ENCODE peak calls at places on chromosomes 16 and 17, in five cellular contexts. One of them, this sample, is unnamed.

GRCh38 chr17:9032151-9032550 is 10.8 kb downstream of the NTN1 start:
- DNase-seq in mesenchymal stem cell: no peak
- DNase-seq in H1: no peak
- DNase-seq in trophoblast cell: no peak
- DNase-seq in H9: no peak
- DNase-seq in this sample: no peak

GRCh38 chr17:43772877-43773648 is 5.7 kb downstream of the DUSP3 start:
- DNase-seq in mesenchymal stem cell: no peak
- DNase-seq in H1: no peak
- DNase-seq in trophoblast cell: peak
- DNase-seq in H9: no peak
- DNase-seq in this sample: no peak

GRCh38 chr17:64170286-64170685 is 40.3 kb upstream of the ERN1 start:
- DNase-seq in mesenchymal stem cell: no peak
- DNase-seq in H1: no peak
- DNase-seq in trophoblast cell: no peak
- DNase-seq in H9: no peak
- DNase-seq in this sample: no peak

GRCh38 chr16:86681440-86681838 is 103.1 kb downstream of the FOXL1 start:
- DNase-seq in mesenchymal stem cell: no peak
- DNase-seq in H1: no peak
- DNase-seq in trophoblast cell: no peak
- DNase-seq in H9: no peak
- DNase-seq in this sample: no peak

GRCh38 chr17:77645441-77646430 is 312.8 kb upstream of the TNRC6C start:
- DNase-seq in mesenchymal stem cell: no peak
- DNase-seq in H1: no peak
- DNase-seq in trophoblast cell: no peak
- DNase-seq in H9: peak
- DNase-seq in this sample: no peak

GRCh38 chr17:19248923-19249574 is 11.9 kb downstream of the EPN2 start:
- DNase-seq in mesenchymal stem cell: peak
- DNase-seq in H1: no peak
- DNase-seq in trophoblast cell: peak
- DNase-seq in H9: no peak
- DNase-seq in this sample: no peak

GRCh38 chr17:68972119-68972704 is 17.0 kb upstream of the ABCA8 start:
- DNase-seq in mesenchymal stem cell: peak
- DNase-seq in H1: no peak
- DNase-seq in trophoblast cell: peak
- DNase-seq in H9: no peak
- DNase-seq in this sample: peak

GRCh38 chr16:3879887-3880564 is 487 bp downstream of the CREBBP start:
- DNase-seq in mesenchymal stem cell: peak
- DNase-seq in H1: no peak
- DNase-seq in trophoblast cell: peak
- DNase-seq in H9: peak
- DNase-seq in this sample: no peak

GRCh38 chr17:75814900-75815373 is 29.3 kb downstream of the UNC13D start:
- DNase-seq in mesenchymal stem cell: peak
- DNase-seq in H1: no peak
- DNase-seq in trophoblast cell: peak
- DNase-seq in H9: no peak
- DNase-seq in this sample: no peak
- H3K14ac ChIP-seq in mesenchymal stem cell: no peak
- H3K14ac ChIP-seq in H1: no peak
- H3K14ac ChIP-seq in trophoblast cell: peak
- H3K14ac ChIP-seq in H9: no peak
- H3K14ac ChIP-seq in this sample: peak

GRCh38 chr16:525123-525519 is 2.4 kb upstream of the CAPN15 start:
- DNase-seq in mesenchymal stem cell: no peak
- DNase-seq in H1: no peak
- DNase-seq in trophoblast cell: no peak
- DNase-seq in H9: no peak
- DNase-seq in this sample: no peak

GRCh38 chr16:523097-523741 is 4.3 kb upstream of the CAPN15 start:
- DNase-seq in mesenchymal stem cell: no peak
- DNase-seq in H1: no peak
- DNase-seq in trophoblast cell: no peak
- DNase-seq in H9: no peak
- DNase-seq in this sample: no peak

GRCh38 chr16:522320-523096 is 5.0 kb upstream of the CAPN15 start:
- DNase-seq in mesenchymal stem cell: no peak
- DNase-seq in H1: no peak
- DNase-seq in trophoblast cell: no peak
- DNase-seq in H9: no peak
- DNase-seq in this sample: no peak

GRCh38 chr16:525520-526180 is 1.9 kb upstream of the CAPN15 start:
- DNase-seq in mesenchymal stem cell: peak
- DNase-seq in H1: no peak
- DNase-seq in trophoblast cell: peak
- DNase-seq in H9: no peak
- DNase-seq in this sample: no peak

GRCh38 chr16:524274-525011 is 3.1 kb upstream of the CAPN15 start:
- DNase-seq in mesenchymal stem cell: no peak
- DNase-seq in H1: no peak
- DNase-seq in trophoblast cell: no peak
- DNase-seq in H9: no peak
- DNase-seq in this sample: no peak
- H2BK12ac ChIP-seq in mesenchymal stem cell: peak
- H2BK12ac ChIP-seq in H1: no peak
- H2BK12ac ChIP-seq in trophoblast cell: no peak
- H2BK12ac ChIP-seq in H9: no peak
- H2BK12ac ChIP-seq in this sample: no peak

GRCh38 chr16:67110136-67110847 is 551 bp downstream of the PHAF1 start:
- DNase-seq in mesenchymal stem cell: no peak
- DNase-seq in H1: no peak
- DNase-seq in trophoblast cell: peak
- DNase-seq in H9: no peak
- DNase-seq in this sample: no peak
- H3K14ac ChIP-seq in mesenchymal stem cell: peak
- H3K14ac ChIP-seq in H1: no peak
- H3K14ac ChIP-seq in trophoblast cell: peak
- H3K14ac ChIP-seq in H9: no peak
- H3K14ac ChIP-seq in this sample: peak

GRCh38 chr16:84029297-84030096 is 13.1 kb downstream of the SLC38A8 start:
- DNase-seq in mesenchymal stem cell: no peak
- DNase-seq in H1: no peak
- DNase-seq in trophoblast cell: no peak
- DNase-seq in H9: no peak
- DNase-seq in this sample: no peak

GRCh38 chr16:84034516-84034915 is 8.1 kb downstream of the SLC38A8 start:
- DNase-seq in mesenchymal stem cell: no peak
- DNase-seq in H1: no peak
- DNase-seq in trophoblast cell: no peak
- DNase-seq in H9: no peak
- DNase-seq in this sample: no peak

GRCh38 chr16:84033251-84034195 is 9.1 kb downstream of the SLC38A8 start:
- DNase-seq in mesenchymal stem cell: no peak
- DNase-seq in H1: no peak
- DNase-seq in trophoblast cell: no peak
- DNase-seq in H9: no peak
- DNase-seq in this sample: no peak

GRCh38 chr16:84031556-84031955 is 11.0 kb downstream of the SLC38A8 start:
- DNase-seq in mesenchymal stem cell: no peak
- DNase-seq in H1: no peak
- DNase-seq in trophoblast cell: no peak
- DNase-seq in H9: no peak
- DNase-seq in this sample: no peak

DNA sequence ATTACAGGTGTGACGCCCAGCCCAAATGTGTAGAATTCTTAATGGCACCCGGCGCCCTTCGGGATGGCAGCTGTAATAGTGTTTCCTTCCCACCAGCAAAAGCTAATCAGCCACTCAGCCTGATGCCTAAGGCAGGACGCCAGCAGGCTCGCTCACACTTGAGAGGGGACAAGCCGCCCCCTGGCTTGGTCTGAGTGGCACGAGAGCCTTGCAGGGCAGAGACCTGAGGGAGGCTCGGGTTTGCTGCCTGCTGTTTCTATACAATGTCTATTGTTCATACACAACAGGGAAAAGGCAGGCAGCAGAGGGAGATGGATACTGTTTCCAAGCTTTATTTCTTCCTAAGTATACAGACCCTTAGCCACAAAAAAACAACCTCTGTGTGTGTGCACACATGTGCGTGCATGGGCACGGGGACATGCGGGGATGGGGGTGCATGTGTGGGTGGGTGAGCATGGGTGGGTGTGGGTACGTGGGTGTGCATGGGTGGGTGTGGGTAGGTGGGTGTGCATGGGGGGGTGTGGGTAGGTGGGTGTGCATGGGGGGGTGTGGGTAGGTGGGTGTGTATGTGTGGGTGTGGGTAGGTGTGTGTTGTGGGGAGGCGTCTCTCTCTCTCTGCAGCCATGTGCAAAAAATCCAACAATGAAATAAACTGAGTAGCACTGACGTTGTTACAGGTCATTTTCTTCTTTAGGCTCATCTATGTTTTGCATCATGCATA is 10.0 kb downstream of the SLC38A8 start:
- DNase-seq in mesenchymal stem cell: no peak
- DNase-seq in H1: no peak
- DNase-seq in trophoblast cell: no peak
- DNase-seq in H9: no peak
- DNase-seq in this sample: peak
- H2BK12ac ChIP-seq in mesenchymal stem cell: no peak
- H2BK12ac ChIP-seq in H1: no peak
- H2BK12ac ChIP-seq in trophoblast cell: no peak
- H2BK12ac ChIP-seq in H9: no peak
- H2BK12ac ChIP-seq in this sample: no peak

GRCh38 chr17:39195568-39196160 is 1.8 kb downstream of the CACNB1 start:
- DNase-seq in mesenchymal stem cell: no peak
- DNase-seq in H1: no peak
- DNase-seq in trophoblast cell: no peak
- DNase-seq in H9: peak
- DNase-seq in this sample: no peak
- H3K14ac ChIP-seq in mesenchymal stem cell: peak
- H3K14ac ChIP-seq in H1: no peak
- H3K14ac ChIP-seq in trophoblast cell: no peak
- H3K14ac ChIP-seq in H9: no peak
- H3K14ac ChIP-seq in this sample: no peak

GRCh38 chr16:57783116-57783515 is 19.2 kb downstream of the KIFC3 start:
- DNase-seq in mesenchymal stem cell: no peak
- DNase-seq in H1: no peak
- DNase-seq in trophoblast cell: no peak
- DNase-seq in H9: no peak
- DNase-seq in this sample: no peak
- H2BK12ac ChIP-seq in mesenchymal stem cell: no peak
- H2BK12ac ChIP-seq in H1: peak
- H2BK12ac ChIP-seq in trophoblast cell: no peak
- H2BK12ac ChIP-seq in H9: no peak
- H2BK12ac ChIP-seq in this sample: no peak

DNA sequence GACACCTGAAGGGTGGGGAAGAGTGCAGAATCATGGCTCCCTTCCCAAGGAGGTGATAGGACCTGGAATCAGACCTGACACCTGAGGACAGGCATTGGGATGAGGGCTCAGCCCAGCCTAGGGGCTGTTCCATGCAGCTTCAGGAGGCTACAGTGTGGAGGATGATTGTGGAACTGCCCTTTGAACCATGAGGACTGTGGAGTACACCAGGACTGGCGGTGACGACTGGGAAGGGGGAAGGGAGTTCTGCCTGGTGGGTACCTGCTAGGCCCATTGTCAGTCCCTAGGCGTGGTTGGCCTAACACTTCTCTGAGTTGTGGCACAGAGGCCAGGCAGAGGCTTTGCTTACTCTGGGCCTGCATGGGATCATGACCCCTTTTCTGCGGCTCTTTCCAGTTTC is 76.1 kb downstream of the MPRIP start:
- DNase-seq in mesenchymal stem cell: no peak
- DNase-seq in H1: no peak
- DNase-seq in trophoblast cell: no peak
- DNase-seq in H9: no peak
- DNase-seq in this sample: no peak
- H3K14ac ChIP-seq in mesenchymal stem cell: no peak
- H3K14ac ChIP-seq in H1: no peak
- H3K14ac ChIP-seq in trophoblast cell: no peak
- H3K14ac ChIP-seq in H9: no peak
- H3K14ac ChIP-seq in this sample: no peak